ENCODE peak calls at places on chromosomes 6 and 20, in five cellular contexts. One of them, this sample, is unnamed. For H3K4me1, the result is how much of the 10 kb centered on the place peaks cover.

GRCh38 chr6:155038104-155038503 is 43.0 kb downstream of the TIAM2 start:
- DNase-seq in breast epithelium: no peak
- DNase-seq in heart left ventricle: no peak
- DNase-seq in PC-3: no peak
- DNase-seq in adrenal gland: no peak
- DNase-seq in this sample: no peak

GRCh38 chr20:46324960-46325703 is 16.8 kb upstream of the CDH22 start:
- DNase-seq in breast epithelium: no peak
- DNase-seq in heart left ventricle: no peak
- DNase-seq in PC-3: peak
- DNase-seq in adrenal gland: no peak
- DNase-seq in this sample: no peak

GRCh38 chr6:82259389-82259788 is 11.8 kb upstream of the IBTK start:
- DNase-seq in breast epithelium: no peak
- DNase-seq in heart left ventricle: no peak
- DNase-seq in PC-3: no peak
- DNase-seq in adrenal gland: no peak
- DNase-seq in this sample: no peak

GRCh38 chr6:162962093-162962492 is 234.3 kb downstream of the PACRG start:
- DNase-seq in breast epithelium: no peak
- DNase-seq in heart left ventricle: no peak
- DNase-seq in PC-3: no peak
- DNase-seq in adrenal gland: no peak
- DNase-seq in this sample: no peak

GRCh38 chr6:167828325-167828956 is 1.7 kb downstream of the AFDN start:
- DNase-seq in breast epithelium: no peak
- DNase-seq in heart left ventricle: no peak
- DNase-seq in PC-3: peak
- DNase-seq in adrenal gland: no peak
- DNase-seq in this sample: no peak

GRCh38 chr6:14001329-14002012 is 76.7 kb downstream of the RNF182 start:
- DNase-seq in breast epithelium: no peak
- DNase-seq in heart left ventricle: no peak
- DNase-seq in PC-3: peak
- DNase-seq in adrenal gland: no peak
- DNase-seq in this sample: no peak

GRCh38 chr20:16363832-16364687 is 209.2 kb downstream of the KIF16B start:
- DNase-seq in breast epithelium: no peak
- DNase-seq in heart left ventricle: no peak
- DNase-seq in PC-3: no peak
- DNase-seq in adrenal gland: no peak
- DNase-seq in this sample: no peak

GRCh38 chr20:3193806-3194616 is 10.5 kb downstream of the DDRGK1 start:
- DNase-seq in breast epithelium: no peak
- DNase-seq in heart left ventricle: no peak
- DNase-seq in PC-3: no peak
- DNase-seq in adrenal gland: no peak
- DNase-seq in this sample: no peak

GRCh38 chr6:170238741-170239565 is 51.9 kb downstream of the DLL1 start:
- DNase-seq in breast epithelium: no peak
- DNase-seq in heart left ventricle: peak
- DNase-seq in PC-3: no peak
- DNase-seq in adrenal gland: no peak
- DNase-seq in this sample: no peak

GRCh38 chr20:40689100-40689942 is at the start of gene MAFB:
- DNase-seq in breast epithelium: peak
- DNase-seq in heart left ventricle: peak
- DNase-seq in PC-3: peak
- DNase-seq in adrenal gland: peak
- DNase-seq in this sample: peak

GRCh38 chr20:36465109-36466080 is 75.9 kb upstream of the MYL9 start:
- DNase-seq in breast epithelium: no peak
- DNase-seq in heart left ventricle: peak
- DNase-seq in PC-3: peak
- DNase-seq in adrenal gland: peak
- DNase-seq in this sample: no peak

GRCh38 chr6:138219398-138219797 is 1.1 kb upstream of the PBOV1 start:
- DNase-seq in breast epithelium: no peak
- DNase-seq in heart left ventricle: no peak
- DNase-seq in PC-3: no peak
- DNase-seq in adrenal gland: no peak
- DNase-seq in this sample: no peak

DNA sequence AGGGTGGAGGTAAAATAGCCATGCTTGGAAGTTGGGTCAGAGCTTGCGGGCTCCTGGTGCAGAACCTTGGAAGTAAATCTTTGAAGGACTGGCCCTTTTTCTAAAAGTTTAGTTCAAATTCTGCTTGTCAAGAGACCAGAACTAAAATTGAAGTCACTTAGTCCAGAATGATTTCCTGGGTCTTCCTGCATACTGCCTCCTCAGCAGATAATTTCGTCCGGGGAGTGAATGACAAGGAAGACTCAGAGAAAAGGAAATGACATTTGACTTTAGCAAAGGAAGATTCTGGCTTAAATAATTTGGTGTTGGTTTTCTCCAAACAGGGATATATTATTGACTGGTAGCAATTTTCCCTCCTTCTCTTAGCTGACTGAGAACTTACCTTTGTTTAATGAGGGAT is 1.2 kb downstream of the TM9SF4 start:
- DNase-seq in breast epithelium: no peak
- DNase-seq in heart left ventricle: no peak
- DNase-seq in PC-3: no peak
- DNase-seq in adrenal gland: no peak
- DNase-seq in this sample: no peak
- H3K4me1 ChIP-seq in breast epithelium: under half
- H3K4me1 ChIP-seq in heart left ventricle: half or more
- H3K4me1 ChIP-seq in PC-3: under half
- H3K4me1 ChIP-seq in adrenal gland: under half
- H3K4me1 ChIP-seq in this sample: under half

GRCh38 chr6:128519132-128519930 is 1.1 kb downstream of the PTPRK start:
- DNase-seq in breast epithelium: peak
- DNase-seq in heart left ventricle: peak
- DNase-seq in PC-3: peak
- DNase-seq in adrenal gland: peak
- DNase-seq in this sample: peak

GRCh38 chr6:128519931-128520435 is 416 bp downstream of the PTPRK start:
- DNase-seq in breast epithelium: peak
- DNase-seq in heart left ventricle: peak
- DNase-seq in PC-3: no peak
- DNase-seq in adrenal gland: peak
- DNase-seq in this sample: no peak

GRCh38 chr6:128518531-128519131 is 1.8 kb downstream of the PTPRK start:
- DNase-seq in breast epithelium: no peak
- DNase-seq in heart left ventricle: no peak
- DNase-seq in PC-3: peak
- DNase-seq in adrenal gland: no peak
- DNase-seq in this sample: no peak

GRCh38 chr6:128521302-128521632 is 868 bp upstream of the PTPRK start:
- DNase-seq in breast epithelium: no peak
- DNase-seq in heart left ventricle: no peak
- DNase-seq in PC-3: no peak
- DNase-seq in adrenal gland: no peak
- DNase-seq in this sample: no peak

GRCh38 chr6:128520436-128521301 is at the start of gene PTPRK:
- DNase-seq in breast epithelium: peak
- DNase-seq in heart left ventricle: peak
- DNase-seq in PC-3: peak
- DNase-seq in adrenal gland: peak
- DNase-seq in this sample: peak
- TF ChIP-seq CTCF in breast epithelium: no peak
- TF ChIP-seq CTCF in heart left ventricle: peak
- TF ChIP-seq CTCF in PC-3: peak
- TF ChIP-seq CTCF in adrenal gland: peak
- TF ChIP-seq CTCF in this sample: peak

DNA sequence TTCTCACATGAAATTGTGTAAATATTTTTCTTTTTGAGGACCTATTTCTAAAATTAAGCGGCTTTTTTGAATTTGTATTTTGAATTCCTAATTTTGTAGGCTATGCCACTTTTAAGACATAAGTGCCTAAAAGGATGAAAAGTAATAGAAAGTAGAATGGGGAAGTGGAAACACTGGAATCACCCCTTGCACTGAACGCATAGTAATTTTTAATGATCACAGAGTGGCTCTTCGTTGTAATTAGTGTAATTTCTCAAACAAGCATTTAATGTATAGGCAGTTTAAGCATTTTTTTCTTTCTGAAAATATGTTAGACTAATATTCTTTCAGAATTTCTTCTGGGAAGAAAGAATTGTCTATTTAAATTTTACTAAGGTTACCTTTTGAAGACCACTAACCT is 73.2 kb downstream of the ARID1B start:
- DNase-seq in breast epithelium: no peak
- DNase-seq in heart left ventricle: no peak
- DNase-seq in PC-3: no peak
- DNase-seq in adrenal gland: no peak
- DNase-seq in this sample: no peak
- H3K4me1 ChIP-seq in breast epithelium: under half
- H3K4me1 ChIP-seq in heart left ventricle: half or more
- H3K4me1 ChIP-seq in PC-3: under half
- H3K4me1 ChIP-seq in adrenal gland: under half
- H3K4me1 ChIP-seq in this sample: under half

GRCh38 chr6:23180504-23181293 is 611.3 kb downstream of the HDGFL1 start:
- DNase-seq in breast epithelium: no peak
- DNase-seq in heart left ventricle: peak
- DNase-seq in PC-3: no peak
- DNase-seq in adrenal gland: peak
- DNase-seq in this sample: no peak
- TF ChIP-seq CTCF in breast epithelium: no peak
- TF ChIP-seq CTCF in heart left ventricle: no peak
- TF ChIP-seq CTCF in PC-3: no peak
- TF ChIP-seq CTCF in adrenal gland: no peak
- TF ChIP-seq CTCF in this sample: no peak

DNA sequence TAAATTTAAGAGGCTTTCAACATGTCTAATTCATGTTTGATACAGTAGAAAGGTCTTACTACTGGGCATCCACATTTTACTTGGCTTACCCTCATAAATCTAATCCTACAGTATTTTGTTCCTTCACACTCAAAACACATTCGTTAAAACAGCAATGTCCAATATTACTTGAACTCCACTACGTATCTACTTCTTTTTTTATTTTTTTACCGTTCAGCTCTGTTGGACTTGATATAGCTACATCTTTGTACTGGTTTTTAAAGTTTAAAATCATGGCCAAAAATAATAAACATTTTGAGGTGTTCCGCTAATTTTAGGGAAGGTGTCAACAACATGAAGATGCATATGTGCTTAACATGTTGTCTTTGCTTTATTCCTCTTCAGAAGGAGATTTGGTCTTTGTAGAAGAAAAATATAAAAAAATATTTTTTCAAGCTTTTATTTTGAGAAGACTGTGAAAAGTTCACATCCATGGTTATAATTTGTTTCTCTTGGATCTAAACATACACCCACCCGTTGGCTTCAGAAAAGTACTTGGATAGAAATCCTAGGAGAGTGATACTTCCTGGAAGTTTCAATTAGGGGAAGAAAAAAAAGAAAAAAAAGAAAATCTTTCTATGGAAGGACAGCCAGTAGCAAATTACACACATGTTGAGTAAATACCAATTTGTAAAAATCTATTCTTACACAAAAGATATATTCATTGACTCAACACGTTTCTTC is 71.5 kb downstream of the EPB41L2 start:
- DNase-seq in breast epithelium: no peak
- DNase-seq in heart left ventricle: no peak
- DNase-seq in PC-3: no peak
- DNase-seq in adrenal gland: no peak
- DNase-seq in this sample: no peak
- H3K4me1 ChIP-seq in breast epithelium: under half
- H3K4me1 ChIP-seq in heart left ventricle: under half
- H3K4me1 ChIP-seq in PC-3: under half
- H3K4me1 ChIP-seq in adrenal gland: under half
- H3K4me1 ChIP-seq in this sample: under half

GRCh38 chr6:144019929-144020328 is 11.9 kb upstream of the PLAGL1 start:
- DNase-seq in breast epithelium: no peak
- DNase-seq in heart left ventricle: no peak
- DNase-seq in PC-3: no peak
- DNase-seq in adrenal gland: no peak
- DNase-seq in this sample: no peak
- TF ChIP-seq CTCF in breast epithelium: no peak
- TF ChIP-seq CTCF in heart left ventricle: no peak
- TF ChIP-seq CTCF in PC-3: no peak
- TF ChIP-seq CTCF in adrenal gland: no peak
- TF ChIP-seq CTCF in this sample: no peak

GRCh38 chr6:15477746-15478145 is 185.1 kb downstream of the DTNBP1 start:
- DNase-seq in breast epithelium: no peak
- DNase-seq in heart left ventricle: no peak
- DNase-seq in PC-3: no peak
- DNase-seq in adrenal gland: no peak
- DNase-seq in this sample: no peak
- H3K4me1 ChIP-seq in breast epithelium: under half
- H3K4me1 ChIP-seq in heart left ventricle: half or more
- H3K4me1 ChIP-seq in PC-3: under half
- H3K4me1 ChIP-seq in adrenal gland: under half
- H3K4me1 ChIP-seq in this sample: under half

GRCh38 chr6:27157461-27158315 is 89.8 kb upstream of the PRSS16 start:
- DNase-seq in breast epithelium: peak
- DNase-seq in heart left ventricle: peak
- DNase-seq in PC-3: peak
- DNase-seq in adrenal gland: peak
- DNase-seq in this sample: peak
- TF ChIP-seq CTCF in breast epithelium: peak
- TF ChIP-seq CTCF in heart left ventricle: peak
- TF ChIP-seq CTCF in PC-3: peak
- TF ChIP-seq CTCF in adrenal gland: peak
- TF ChIP-seq CTCF in this sample: no peak

GRCh38 chr6:86031713-86032112 is 389.0 kb upstream of the SYNCRIP start:
- DNase-seq in breast epithelium: no peak
- DNase-seq in heart left ventricle: no peak
- DNase-seq in PC-3: no peak
- DNase-seq in adrenal gland: peak
- DNase-seq in this sample: no peak

GRCh38 chr6:86030875-86031274 is 388.2 kb upstream of the SYNCRIP start:
- DNase-seq in breast epithelium: no peak
- DNase-seq in heart left ventricle: no peak
- DNase-seq in PC-3: no peak
- DNase-seq in adrenal gland: no peak
- DNase-seq in this sample: no peak
- H3K4me1 ChIP-seq in breast epithelium: under half
- H3K4me1 ChIP-seq in heart left ventricle: under half
- H3K4me1 ChIP-seq in PC-3: under half
- H3K4me1 ChIP-seq in adrenal gland: under half
- H3K4me1 ChIP-seq in this sample: under half

This sample was measured in mucosa of descending colon.